ENCODE peak calls at places on chromosomes 4 and X, in five cellular contexts. U, N, P, L and I are unnamed samples.

GRCh38 chr4:153546273-153546672 is 80.1 kb downstream of the TMEM131L start:
- DNase-seq in U (no peak), N (no peak), P (no peak), L (no peak), I (no peak)

GRCh38 chr4:170339522-170339921 is 249.8 kb upstream of the AADAT start:
- DNase-seq in U (no peak), N (no peak), P (no peak), L (no peak), I (no peak)

GRCh38 chrX:40420899-40421729 is 159.7 kb upstream of the ATP6AP2 start:
- DNase-seq in U (peak), N (no peak), P (no peak), L (no peak), I (peak)

GRCh38 chr4:159697322-159698283 is 594.7 kb downstream of the RAPGEF2 start:
- DNase-seq in U (no peak), N (no peak), P (no peak), L (no peak), I (no peak)

GRCh38 chrX:66889418-66889817 is 250.5 kb upstream of the EDA2R start:
- DNase-seq in U (no peak), N (no peak), P (no peak), L (no peak), I (no peak)

GRCh38 chrX:90617710-90618325 is 696.1 kb downstream of the TGIF2LX start:
- DNase-seq in U (no peak), N (no peak), P (no peak), L (no peak), I (no peak)

GRCh38 chr4:73735231-73735630 is 5.1 kb upstream of the CXCL8 start:
- DNase-seq in U (peak), N (peak), P (no peak), L (no peak), I (peak)

GRCh38 chr4:168437192-168437938 is 42.9 kb downstream of the DDX60L start:
- DNase-seq in U (no peak), N (no peak), P (no peak), L (no peak), I (no peak)

GRCh38 chr4:142168181-142168580 is 531.8 kb downstream of the IL15 start:
- DNase-seq in U (no peak), N (no peak), P (no peak), L (no peak), I (peak)

GRCh38 chr4:111991797-111992196 is 153.5 kb upstream of the FAM241A start:
- DNase-seq in U (peak), N (peak), P (no peak), L (peak), I (peak)

GRCh38 chr4:155809835-155810234 is 51.0 kb downstream of the GUCY1B1 start:
- DNase-seq in U (peak), N (peak), P (peak), L (peak), I (peak)

GRCh38 chr4:91447168-91447567 is 856.6 kb upstream of the GRID2 start:
- DNase-seq in U (no peak), N (no peak), P (no peak), L (no peak), I (no peak)

GRCh38 chr4:6538586-6538985 is 36.4 kb upstream of the MAN2B2 start:
- DNase-seq in U (no peak), N (no peak), P (no peak), L (no peak), I (no peak)

GRCh38 chr4:14254252-14254651 is 626.7 kb upstream of the BOD1L1 start:
- DNase-seq in U (peak), N (peak), P (peak), L (peak), I (peak)

GRCh38 chr4:915595-915994 is 16.5 kb downstream of the GAK start:
- DNase-seq in U (peak), N (peak), P (no peak), L (peak), I (peak)

GRCh38 chrX:149539283-149540132 is 1.3 kb upstream of the EOLA1 start:
- DNase-seq in U (peak), N (peak), P (peak), L (peak), I (peak)

GRCh38 chr4:187666634-187667033 is 328.9 kb upstream of the ZFP42 start:
- DNase-seq in U (no peak), N (peak), P (no peak), L (no peak), I (no peak)

GRCh38 chr4:25666031-25666630 is 10.5 kb downstream of the SLC34A2 start:
- DNase-seq in U (no peak), N (no peak), P (no peak), L (no peak), I (no peak)

GRCh38 chr4:83240379-83240875 is 44.2 kb downstream of the COQ2 start:
- DNase-seq in U (no peak), N (no peak), P (no peak), L (no peak), I (no peak)

GRCh38 chr4:147839200-147839599 is 107.3 kb downstream of the ARHGAP10 start:
- DNase-seq in U (no peak), N (no peak), P (no peak), L (no peak), I (no peak)

GRCh38 chr4:147837435-147837834 is 105.5 kb downstream of the ARHGAP10 start:
- DNase-seq in U (peak), N (no peak), P (no peak), L (peak), I (no peak)

GRCh38 chr4:147837854-147838253 is 106.0 kb downstream of the ARHGAP10 start:
- DNase-seq in U (no peak), N (no peak), P (no peak), L (no peak), I (no peak)

GRCh38 chr4:147834480-147834879 is 102.6 kb downstream of the ARHGAP10 start:
- DNase-seq in U (no peak), N (no peak), P (no peak), L (no peak), I (no peak)

DNA sequence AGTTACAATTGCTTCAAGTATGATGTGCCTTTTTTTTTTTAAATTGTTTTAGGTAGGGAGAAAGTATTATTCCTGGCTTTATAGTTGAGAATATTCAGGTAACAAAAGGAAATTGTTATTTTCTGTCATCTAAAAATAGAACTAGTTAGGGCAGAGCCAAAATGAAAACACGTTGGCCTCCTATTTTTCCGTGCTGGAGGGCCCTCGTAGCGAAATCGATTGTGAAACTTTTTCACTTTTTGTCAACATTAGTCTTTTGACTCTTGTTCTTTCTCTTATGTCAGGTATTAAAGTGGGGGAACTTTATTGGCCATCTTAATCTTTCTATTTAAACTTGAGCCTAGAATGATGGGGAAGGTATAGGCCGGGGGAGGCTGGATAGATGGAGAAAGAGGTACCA is 104.9 kb downstream of the ARHGAP10 start:
- DNase-seq in U (no peak), N (no peak), P (no peak), L (no peak), I (no peak)
- H3K4me3 ChIP-seq in U (no peak), N (no peak), P (no peak), L (no peak), I (no peak)

GRCh38 chr4:129526812-129527211 is 430.9 kb downstream of the C4orf33 start:
- DNase-seq in U (peak), N (no peak), P (no peak), L (no peak), I (peak)
- TF ChIP-seq CTCF in U (no peak), N (no peak), P (peak), L (peak), I (peak)

GRCh38 chrX:119693996-119694451 is 1.1 kb upstream of the SEPTIN6 start:
- DNase-seq in U (no peak), N (no peak), P (no peak), L (no peak), I (no peak)

GRCh38 chrX:119693032-119693995 is at the start of gene SEPTIN6:
- DNase-seq in U (peak), N (peak), P (peak), L (peak), I (peak)

GRCh38 chrX:119688856-119689455 is 4.0 kb downstream of the SEPTIN6 start:
- DNase-seq in U (no peak), N (no peak), P (no peak), L (no peak), I (no peak)

GRCh38 chrX:119692241-119693031 is 532 bp downstream of the SEPTIN6 start:
- DNase-seq in U (peak), N (peak), P (peak), L (peak), I (peak)

DNA sequence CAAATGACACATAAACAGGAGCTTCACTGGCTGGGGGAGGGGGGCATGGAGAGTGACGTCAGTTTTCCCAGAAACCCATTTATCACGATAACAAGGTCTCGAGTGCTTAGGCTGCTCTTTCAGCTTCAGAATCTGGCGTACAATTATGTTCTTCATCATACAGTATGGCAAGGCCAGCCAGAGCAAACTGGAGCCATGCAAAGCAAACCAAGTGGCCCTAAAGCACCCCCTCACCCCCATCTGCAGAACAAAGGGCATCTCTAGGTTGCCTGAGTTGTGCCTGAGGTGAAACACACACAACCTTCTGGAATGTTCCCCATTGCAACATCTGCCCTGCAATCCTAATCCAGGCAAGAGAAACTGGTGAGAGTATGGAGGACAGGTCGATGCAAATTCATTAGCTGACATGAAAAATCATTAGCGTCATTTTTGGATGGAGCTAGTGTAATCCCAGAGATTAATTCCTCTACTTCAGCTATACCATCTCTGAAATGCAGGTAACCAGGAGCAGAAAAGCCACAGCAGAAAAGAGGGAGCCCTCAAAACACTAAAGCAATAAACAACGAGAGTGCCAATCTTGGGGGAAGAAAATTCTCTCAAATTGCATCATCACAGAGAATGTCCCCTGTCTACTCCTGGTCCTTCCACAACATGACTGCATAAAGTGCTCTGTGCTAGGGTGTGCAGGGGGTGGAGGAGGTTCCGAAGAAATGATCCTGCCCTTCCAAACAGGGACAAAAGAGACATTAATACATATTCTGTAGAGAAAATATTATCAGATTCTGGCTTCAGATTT is 1.8 kb downstream of the SEPTIN6 start:
- DNase-seq in U (no peak), N (peak), P (peak), L (peak), I (peak)
- H3K4me3 ChIP-seq in U (no peak), N (no peak), P (peak), L (no peak), I (peak)

DNA sequence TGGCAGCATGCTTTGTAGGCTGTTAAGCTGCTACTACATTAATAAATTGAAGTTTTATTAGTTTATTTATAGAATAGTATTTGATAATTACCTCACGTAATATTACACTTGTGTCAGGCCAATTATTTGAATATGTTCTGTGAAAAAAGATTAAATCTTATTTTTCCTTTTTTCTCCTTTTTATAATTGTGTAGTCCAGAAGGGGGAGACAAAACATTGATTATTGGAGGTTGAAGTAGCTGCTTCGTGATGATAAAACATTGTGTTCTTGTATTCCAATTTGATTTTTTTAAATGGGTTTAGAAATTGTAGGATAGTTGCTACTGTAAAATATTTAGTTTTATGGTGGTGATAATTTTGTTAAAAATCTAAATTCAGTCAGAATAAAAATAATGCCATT is 85.7 kb downstream of the DIAPH2 start:
- DNase-seq in U (peak), N (peak), P (no peak), L (no peak), I (peak)
- TF ChIP-seq CTCF in U (peak), N (peak), P (peak), L (peak), I (peak)

GRCh38 chrX:68682790-68683189 is 35.3 kb downstream of the STARD8 start:
- DNase-seq in U (no peak), N (no peak), P (no peak), L (no peak), I (no peak)
- H3K4me3 ChIP-seq in U (no peak), N (no peak), P (no peak), L (no peak), I (no peak)

GRCh38 chrX:45986971-45987370 is 558.2 kb downstream of the ZNF674 start:
- DNase-seq in U (no peak), N (no peak), P (no peak), L (peak), I (peak)
- TF ChIP-seq CTCF in U (no peak), N (no peak), P (no peak), L (no peak), I (no peak)

DNA sequence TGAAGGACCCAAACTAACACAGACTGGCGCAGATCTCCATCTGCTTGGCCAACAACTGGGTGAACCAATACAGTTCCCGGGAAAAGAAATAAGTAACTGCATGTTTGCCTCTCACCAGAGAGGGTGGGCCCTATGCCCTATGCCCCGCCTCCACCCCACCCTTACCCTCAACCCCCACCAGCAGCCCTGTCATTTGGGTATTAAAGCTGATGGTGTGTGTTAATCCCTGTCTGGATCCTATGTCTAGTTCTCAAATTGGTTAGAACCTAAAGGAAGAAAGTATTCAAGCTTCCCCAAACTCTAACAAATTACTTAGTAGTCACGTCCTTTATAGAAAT is 19.0 kb downstream of the SMPX start:
- DNase-seq in U (no peak), N (no peak), P (no peak), L (no peak), I (no peak)
- H3K4me3 ChIP-seq in U (no peak), N (no peak), P (no peak), L (no peak), I (no peak)

GRCh38 chrX:112760697-112761096 is 79.9 kb downstream of the AMOT start:
- DNase-seq in U (no peak), N (peak), P (no peak), L (no peak), I (peak)
- TF ChIP-seq CTCF in U (no peak), N (no peak), P (no peak), L (no peak), I (no peak)

GRCh38 chrX:126550816-126551215 is 1.8 kb downstream of the DCAF12L1 start:
- DNase-seq in U (no peak), N (no peak), P (no peak), L (no peak), I (no peak)

GRCh38 chrX:126551306-126551705 is 1.3 kb downstream of the DCAF12L1 start:
- DNase-seq in U (no peak), N (no peak), P (no peak), L (no peak), I (no peak)

GRCh38 chrX:126552313-126553022 is at the start of gene DCAF12L1:
- DNase-seq in U (no peak), N (no peak), P (no peak), L (no peak), I (no peak)

GRCh38 chrX:126557151-126557550 is 4.5 kb upstream of the DCAF12L1 start:
- DNase-seq in U (no peak), N (no peak), P (no peak), L (no peak), I (no peak)

GRCh38 chrX:126551725-126552312 is 795 bp downstream of the DCAF12L1 start:
- DNase-seq in U (no peak), N (no peak), P (no peak), L (no peak), I (no peak)
- H3K4me3 ChIP-seq in U (no peak), N (no peak), P (no peak), L (no peak), I (no peak)

GRCh38 chr4:140233811-140234696 is 80.1 kb upstream of the MAML3 start:
- DNase-seq in U (peak), N (peak), P (no peak), L (peak), I (peak)
- TF ChIP-seq CTCF in U (no peak), N (no peak), P (no peak), L (peak), I (peak)